ENCODE peak calls at places on chromosomes 16 and 17, in four cellular contexts. M is K562, T is HepG2, B is WTC11. Q is an unnamed sample.

GRCh38 chr16:2979669-2980226 is 498 bp downstream of the PKMYT1 start:
- DNase-seq in M (peak; percentile 76), T (no peak), B (peak; percentile 63), Q (no peak)

GRCh38 chr16:67399218-67399733 is 6.0 kb upstream of the TPPP3 start:
- DNase-seq in M (peak; percentile 75), T (no peak), B (peak; percentile 90), Q (no peak)

GRCh38 chr16:1470543-1471251 is 4.1 kb downstream of the CLCN7 start:
- DNase-seq in M (peak; percentile 68), T (no peak), B (no peak), Q (no peak)

GRCh38 chr17:79647456-79647915 is 36.6 kb upstream of the RBFOX3 start:
- DNase-seq in M (no peak), T (no peak), B (no peak), Q (no peak)

GRCh38 chr17:29972277-29972676 is 30.8 kb downstream of the EFCAB5 start:
- DNase-seq in M (no peak), T (no peak), B (no peak), Q (no peak)

GRCh38 chr16:57658878-57659674 is 9.0 kb upstream of the ADGRG3 start:
- DNase-seq in M (no peak), T (no peak), B (no peak), Q (no peak)

GRCh38 chr17:4719684-4720221 is 9.3 kb downstream of the ARRB2 start:
- DNase-seq in M (no peak), T (no peak), B (no peak), Q (no peak)

GRCh38 chr16:27475561-27475960 is 73.6 kb downstream of the IL21R start:
- DNase-seq in M (no peak), T (no peak), B (no peak), Q (no peak)

GRCh38 chr17:43858201-43858600 is 11.2 kb downstream of the CD300LG start:
- DNase-seq in M (no peak), T (no peak), B (no peak), Q (no peak)

GRCh38 chr16:63617047-63617989 is 1504.5 kb downstream of the CDH11 start:
- DNase-seq in M (no peak), T (no peak), B (peak; percentile 58), Q (no peak)

GRCh38 chr16:11836653-11837244 is 14.6 kb downstream of the RSL1D1 start:
- DNase-seq in M (no peak), T (no peak), B (no peak), Q (no peak)

GRCh38 chr17:30000755-30001257 is 59.4 kb downstream of the EFCAB5 start:
- DNase-seq in M (no peak), T (no peak), B (no peak), Q (no peak)

GRCh38 chr17:48160177-48160967 is 52.8 kb downstream of the SNX11 start:
- DNase-seq in M (no peak), T (no peak), B (peak; percentile 60), Q (no peak)

GRCh38 chr17:5000237-5000639 is 2.5 kb downstream of the KIF1C start:
- DNase-seq in M (no peak), T (no peak), B (peak; percentile 22), Q (no peak)

GRCh38 chr17:58191259-58191896 is 1.1 kb upstream of the EPX start:
- DNase-seq in M (no peak), T (no peak), B (no peak), Q (no peak)

DNA sequence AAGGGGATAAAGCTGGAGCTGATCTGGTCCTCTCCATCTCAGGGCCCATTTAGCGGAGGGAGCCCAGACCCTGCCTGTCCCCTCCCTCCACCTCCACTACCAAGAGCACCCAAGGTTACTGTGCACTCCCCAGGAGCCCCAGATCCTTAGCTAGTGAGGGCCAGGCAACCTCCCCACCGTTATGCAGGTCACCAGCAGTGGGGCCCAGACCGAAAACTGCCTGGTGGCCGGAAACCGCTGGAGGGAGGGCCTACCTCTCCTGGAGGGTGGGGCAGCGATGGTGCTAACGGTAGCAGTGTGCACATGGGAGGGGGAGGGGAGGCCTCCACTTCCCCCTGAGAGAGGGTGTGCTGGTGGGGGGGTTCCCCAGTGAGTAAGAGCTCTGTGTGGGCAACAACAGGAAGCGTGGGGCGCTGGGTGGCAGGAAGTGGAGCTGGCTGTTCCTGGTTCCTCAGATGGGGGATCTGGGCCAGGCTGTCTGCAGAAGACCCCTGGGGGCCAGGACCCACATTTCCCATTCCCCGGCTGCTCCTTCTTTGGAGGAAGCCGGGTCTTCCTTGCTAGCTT is 4.4 kb downstream of the FMNL1 start:
- DNase-seq in M (peak; percentile 93), T (no peak), B (no peak), Q (peak; percentile 95)
- TF ChIP-seq CREM in M (peak; percentile 69), T (no peak), B (no peak), Q (peak; percentile 83)

GRCh38 chr17:72373910-72374741 is 253.3 kb downstream of the SOX9 start:
- DNase-seq in M (no peak), T (no peak), B (no peak), Q (no peak)

GRCh38 chr17:72380737-72381136 is 259.9 kb downstream of the SOX9 start:
- DNase-seq in M (no peak), T (no peak), B (no peak), Q (no peak)

GRCh38 chr17:72378414-72379395 is 257.9 kb downstream of the SOX9 start:
- DNase-seq in M (no peak), T (no peak), B (no peak), Q (no peak)

GRCh38 chr17:72380120-72380519 is 259.3 kb downstream of the SOX9 start:
- DNase-seq in M (no peak), T (no peak), B (no peak), Q (no peak)

GRCh38 chr17:72376486-72377345 is 255.9 kb downstream of the SOX9 start:
- DNase-seq in M (no peak), T (no peak), B (no peak), Q (no peak)
- TF ChIP-seq CBFB in M (no peak), T (no peak), B (no peak), Q (no peak)

GRCh38 chr17:82297804-82298537 is 19.4 kb downstream of the CD7 start:
- DNase-seq in M (peak; percentile 88), T (no peak), B (no peak), Q (peak; percentile 80)
- TF ChIP-seq CREM in M (peak; percentile 54), T (peak; percentile 62), B (no peak), Q (peak; percentile 97)

GRCh38 chr17:19933633-19934032 is 44.0 kb downstream of the AKAP10 start:
- DNase-seq in M (no peak), T (no peak), B (no peak), Q (no peak)

GRCh38 chr17:19933221-19933620 is 44.4 kb downstream of the AKAP10 start:
- DNase-seq in M (no peak), T (no peak), B (no peak), Q (no peak)

DNA sequence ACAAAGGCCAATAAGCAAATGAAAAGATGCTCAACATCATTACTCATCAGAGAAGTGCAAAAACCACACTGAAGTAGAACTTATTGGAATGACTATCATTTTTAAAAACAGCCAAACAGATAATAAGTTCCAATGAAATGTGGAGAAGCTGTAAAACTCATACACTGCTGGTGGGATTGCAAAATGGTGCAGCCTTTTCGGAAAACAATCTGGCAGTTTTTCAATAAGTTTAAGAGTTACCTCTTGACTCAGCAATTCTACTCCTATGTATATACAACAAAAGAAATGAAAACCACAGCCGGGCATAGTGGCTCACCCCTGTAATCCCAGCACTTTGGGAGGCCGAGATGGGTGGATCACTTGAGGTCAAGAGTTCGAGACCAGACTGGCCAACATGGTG is 49.3 kb downstream of the AKAP10 start:
- DNase-seq in M (no peak), T (no peak), B (no peak), Q (no peak)
- TF ChIP-seq CBFB in M (no peak), T (no peak), B (no peak), Q (no peak)

DNA sequence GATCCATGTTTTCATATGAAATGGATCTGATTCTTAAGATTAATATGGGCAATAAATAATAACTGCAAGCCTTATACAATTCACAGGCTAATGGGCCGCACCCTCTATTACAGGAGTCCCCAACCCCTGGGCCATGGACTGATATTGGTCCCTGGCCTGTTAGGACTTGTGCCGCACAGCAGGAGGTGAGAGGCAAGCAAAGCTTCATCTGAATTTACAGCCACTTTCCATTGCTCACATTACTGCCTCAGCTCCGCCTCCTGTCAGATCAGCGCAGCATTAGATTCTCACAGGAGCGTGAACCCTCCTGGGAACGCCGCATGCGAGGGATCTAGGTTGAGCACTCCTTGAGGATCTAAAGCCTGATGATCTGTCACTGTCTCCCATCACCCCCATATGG is 26.8 kb downstream of the METTL16 start:
- DNase-seq in M (peak; percentile 3), T (no peak), B (peak; percentile 46), Q (no peak)
- TF ChIP-seq CREM in M (no peak), T (no peak), B (no peak), Q (no peak)

DNA sequence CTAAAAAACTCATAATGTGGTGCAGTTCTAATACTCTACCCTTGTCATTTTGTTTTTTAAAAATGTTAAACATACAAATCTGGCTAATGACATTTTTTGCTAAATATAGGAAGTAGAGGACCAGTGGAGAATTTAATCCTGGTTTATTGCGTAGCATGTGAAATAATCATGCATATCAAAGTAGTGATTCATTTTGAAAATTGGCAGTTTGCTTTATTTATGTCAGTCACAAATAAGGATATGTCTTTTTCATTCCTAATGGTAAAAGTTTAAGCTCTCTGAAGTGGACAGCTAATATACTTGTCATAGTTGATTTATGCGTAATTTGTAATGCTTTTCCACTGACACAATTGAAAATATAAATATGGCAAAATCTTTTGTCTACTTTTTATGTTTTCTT is 224.2 kb downstream of the BCAS3 start:
- DNase-seq in M (no peak), T (no peak), B (no peak), Q (no peak)
- TF ChIP-seq CBFB in M (no peak), T (no peak), B (no peak), Q (no peak)

DNA sequence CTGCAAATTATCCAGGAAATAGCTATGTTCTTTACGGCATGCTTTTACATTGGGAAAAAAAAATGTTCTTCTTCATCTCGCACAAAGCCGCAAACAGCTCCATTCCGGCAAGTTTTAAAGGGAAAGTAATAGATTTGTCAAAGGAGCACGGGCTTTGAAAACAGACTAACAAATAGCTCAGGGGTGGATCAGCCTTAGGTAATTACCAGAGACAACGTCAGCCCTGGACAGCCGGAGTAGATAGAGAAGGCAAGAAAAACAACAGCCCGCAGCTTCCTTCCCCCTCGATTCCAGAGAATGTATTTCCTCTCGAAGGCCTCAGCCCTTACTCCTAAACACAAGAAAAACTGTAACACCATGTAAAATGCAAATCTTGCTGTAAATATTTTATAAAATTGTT is 222.5 kb downstream of the C16orf78 start:
- DNase-seq in M (no peak), T (no peak), B (no peak), Q (no peak)
- TF ChIP-seq CREM in M (no peak), T (no peak), B (no peak), Q (no peak)